ENCODE peak calls at places on chromosomes 3 and 15, in ten cellular contexts. One of them, this sample, is unnamed.
A peak's percentile ranks its signal among the peaks of the same experiment; 100 is the strongest.

GRCh38 chr15:40274350-40275274 is 8.3 kb downstream of the ANKRD63 start:
- DNase-seq in cardiac muscle cell: peak; percentile 88
- DNase-seq in AML-193: peak; percentile 73
- DNase-seq in mesenteric fat pad: no peak
- DNase-seq in Kasumi-1: peak; percentile 41
- DNase-seq in brain microvascular endothelial cell: peak; percentile 70
- DNase-seq in stomach: peak; percentile 87
- DNase-seq in anterior cingulate cortex: peak; percentile 52
- DNase-seq in spleen: peak; percentile 96
- DNase-seq in NCI-H1930: peak; percentile 54
- DNase-seq in this sample: no peak

GRCh38 chr3:133754973-133755828 is 9.0 kb downstream of the TF start:
- DNase-seq in mesenteric fat pad: no peak
- DNase-seq in AML-193: no peak
- DNase-seq in cardiac muscle cell: no peak
- DNase-seq in stomach: no peak
- DNase-seq in spleen: peak; percentile 62
- DNase-seq in anterior cingulate cortex: no peak
- DNase-seq in NCI-H1930: no peak
- DNase-seq in Kasumi-1: no peak
- DNase-seq in brain microvascular endothelial cell: no peak
- DNase-seq in this sample: no peak

GRCh38 chr3:42819351-42819965 is 10.2 kb downstream of the ACKR2 start:
- DNase-seq in Kasumi-1: no peak
- DNase-seq in NCI-H1930: peak; percentile 52
- DNase-seq in cardiac muscle cell: peak; percentile 46
- DNase-seq in mesenteric fat pad: no peak
- DNase-seq in AML-193: no peak
- DNase-seq in stomach: peak; percentile 56
- DNase-seq in spleen: no peak
- DNase-seq in brain microvascular endothelial cell: no peak
- DNase-seq in anterior cingulate cortex: no peak
- DNase-seq in this sample: no peak

GRCh38 chr15:99333981-99334380 is 82.7 kb downstream of the LRRC28 start:
- DNase-seq in cardiac muscle cell: no peak
- DNase-seq in anterior cingulate cortex: no peak
- DNase-seq in NCI-H1930: no peak
- DNase-seq in Kasumi-1: no peak
- DNase-seq in mesenteric fat pad: no peak
- DNase-seq in AML-193: no peak
- DNase-seq in brain microvascular endothelial cell: no peak
- DNase-seq in spleen: no peak
- DNase-seq in stomach: no peak
- DNase-seq in this sample: no peak

GRCh38 chr15:101293122-101293521 is 1.9 kb downstream of the SNRPA1 start:
- DNase-seq in Kasumi-1: no peak
- DNase-seq in brain microvascular endothelial cell: no peak
- DNase-seq in NCI-H1930: no peak
- DNase-seq in anterior cingulate cortex: no peak
- DNase-seq in mesenteric fat pad: no peak
- DNase-seq in spleen: no peak
- DNase-seq in cardiac muscle cell: no peak
- DNase-seq in AML-193: no peak
- DNase-seq in stomach: no peak
- DNase-seq in this sample: no peak

GRCh38 chr15:100934735-100935134 is 15.6 kb downstream of the LRRK1 start:
- DNase-seq in mesenteric fat pad: no peak
- DNase-seq in cardiac muscle cell: no peak
- DNase-seq in brain microvascular endothelial cell: peak; percentile 18
- DNase-seq in stomach: no peak
- DNase-seq in anterior cingulate cortex: no peak
- DNase-seq in AML-193: peak; percentile 38
- DNase-seq in Kasumi-1: peak; percentile 11
- DNase-seq in NCI-H1930: no peak
- DNase-seq in spleen: no peak
- DNase-seq in this sample: no peak

GRCh38 chr15:63908281-63908680 is 74.5 kb upstream of the HERC1 start:
- DNase-seq in Kasumi-1: no peak
- DNase-seq in AML-193: no peak
- DNase-seq in anterior cingulate cortex: no peak
- DNase-seq in mesenteric fat pad: no peak
- DNase-seq in NCI-H1930: no peak
- DNase-seq in cardiac muscle cell: no peak
- DNase-seq in stomach: no peak
- DNase-seq in brain microvascular endothelial cell: no peak
- DNase-seq in spleen: peak; percentile 63
- DNase-seq in this sample: no peak

GRCh38 chr15:83064859-83065258 is 2.2 kb downstream of the BTBD1 start:
- DNase-seq in spleen: no peak
- DNase-seq in brain microvascular endothelial cell: no peak
- DNase-seq in anterior cingulate cortex: no peak
- DNase-seq in NCI-H1930: no peak
- DNase-seq in Kasumi-1: peak; percentile 11
- DNase-seq in AML-193: peak; percentile 14
- DNase-seq in cardiac muscle cell: no peak
- DNase-seq in mesenteric fat pad: no peak
- DNase-seq in stomach: no peak
- DNase-seq in this sample: no peak

GRCh38 chr15:54915382-54915781 is 281.4 kb downstream of the RSL24D1 start:
- DNase-seq in anterior cingulate cortex: no peak
- DNase-seq in AML-193: no peak
- DNase-seq in mesenteric fat pad: no peak
- DNase-seq in stomach: no peak
- DNase-seq in brain microvascular endothelial cell: no peak
- DNase-seq in NCI-H1930: no peak
- DNase-seq in Kasumi-1: no peak
- DNase-seq in cardiac muscle cell: no peak
- DNase-seq in spleen: no peak
- DNase-seq in this sample: no peak

GRCh38 chr15:65653781-65654521 is 32.2 kb downstream of the SLC24A1 start:
- DNase-seq in NCI-H1930: no peak
- DNase-seq in AML-193: no peak
- DNase-seq in spleen: no peak
- DNase-seq in brain microvascular endothelial cell: peak; percentile 9
- DNase-seq in mesenteric fat pad: no peak
- DNase-seq in Kasumi-1: no peak
- DNase-seq in cardiac muscle cell: no peak
- DNase-seq in anterior cingulate cortex: no peak
- DNase-seq in stomach: no peak
- DNase-seq in this sample: no peak

GRCh38 chr3:150414273-150414672 is 6.2 kb downstream of the TSC22D2 start:
- DNase-seq in NCI-H1930: no peak
- DNase-seq in brain microvascular endothelial cell: peak; percentile 53
- DNase-seq in stomach: no peak
- DNase-seq in mesenteric fat pad: no peak
- DNase-seq in Kasumi-1: no peak
- DNase-seq in cardiac muscle cell: peak; percentile 55
- DNase-seq in AML-193: peak; percentile 32
- DNase-seq in spleen: no peak
- DNase-seq in anterior cingulate cortex: no peak
- DNase-seq in this sample: no peak

GRCh38 chr3:62622553-62623174 is 249.3 kb upstream of the FEZF2 start:
- DNase-seq in mesenteric fat pad: no peak
- DNase-seq in spleen: no peak
- DNase-seq in stomach: no peak
- DNase-seq in brain microvascular endothelial cell: peak; percentile 38
- DNase-seq in NCI-H1930: peak; percentile 46
- DNase-seq in AML-193: peak; percentile 59
- DNase-seq in Kasumi-1: peak; percentile 72
- DNase-seq in cardiac muscle cell: peak; percentile 70
- DNase-seq in anterior cingulate cortex: no peak
- DNase-seq in this sample: no peak

GRCh38 chr3:46624533-46624932 is 12.2 kb downstream of the FAM240A start:
- DNase-seq in Kasumi-1: no peak
- DNase-seq in brain microvascular endothelial cell: no peak
- DNase-seq in stomach: no peak
- DNase-seq in NCI-H1930: no peak
- DNase-seq in anterior cingulate cortex: no peak
- DNase-seq in spleen: no peak
- DNase-seq in AML-193: no peak
- DNase-seq in cardiac muscle cell: no peak
- DNase-seq in mesenteric fat pad: no peak
- DNase-seq in this sample: no peak

GRCh38 chr15:78263907-78264303 is 457 bp upstream of the DNAJA4 start:
- DNase-seq in mesenteric fat pad: no peak
- DNase-seq in AML-193: no peak
- DNase-seq in Kasumi-1: no peak
- DNase-seq in brain microvascular endothelial cell: no peak
- DNase-seq in stomach: peak; percentile 35
- DNase-seq in spleen: no peak
- DNase-seq in anterior cingulate cortex: no peak
- DNase-seq in NCI-H1930: no peak
- DNase-seq in cardiac muscle cell: no peak
- DNase-seq in this sample: no peak

GRCh38 chr15:65812467-65812866 is 20.4 kb upstream of the DENND4A start:
- DNase-seq in anterior cingulate cortex: no peak
- DNase-seq in AML-193: no peak
- DNase-seq in cardiac muscle cell: no peak
- DNase-seq in spleen: no peak
- DNase-seq in mesenteric fat pad: no peak
- DNase-seq in stomach: no peak
- DNase-seq in NCI-H1930: no peak
- DNase-seq in Kasumi-1: no peak
- DNase-seq in brain microvascular endothelial cell: no peak
- DNase-seq in this sample: no peak

This sample was measured in dorsolateral prefrontal cortex.